ENCODE peak calls at places on chromosomes 6 and 20, in four cellular contexts. B is breast epithelium, N is heart right ventricle, Z is choroid plexus epithelial cell. A is an unnamed sample.
A peak's percentile ranks its signal among the peaks of the same experiment; 100 is the strongest.

GRCh38 chr6:95576621-95577316 is 566 bp upstream of the MANEA start:
- DNase-seq in B (no peak), Z (peak; percentile 39), N (no peak), A (no peak)

GRCh38 chr6:121748850-121749249 is 313.4 kb downstream of the GJA1 start:
- DNase-seq in Z (no peak), N (no peak), B (no peak), A (no peak)

GRCh38 chr6:35370799-35371493 is 28.6 kb downstream of the PPARD start:
- DNase-seq in B (no peak), Z (peak; percentile 70), N (peak; percentile 19), A (no peak)

GRCh38 chr6:82484001-82484400 is 120.4 kb downstream of the TPBG start:
- DNase-seq in N (no peak), Z (no peak), B (no peak), A (no peak)

GRCh38 chr6:111987295-111987694 is 66.6 kb upstream of the CCN6 start:
- DNase-seq in N (no peak), Z (peak; percentile 40), B (no peak), A (no peak)

GRCh38 chr6:75968143-75968542 is 104.3 kb downstream of the IMPG1 start:
- DNase-seq in N (no peak), B (no peak), Z (no peak), A (no peak)

GRCh38 chr20:47269309-47270165 is 87.0 kb downstream of the ZMYND8 start:
- DNase-seq in N (no peak), B (no peak), Z (no peak), A (no peak)

GRCh38 chr6:33118525-33119123 is 42.8 kb downstream of the HLA-DPB1 start:
- DNase-seq in Z (peak; percentile 69), N (no peak), B (no peak), A (no peak)

GRCh38 chr6:5905431-5906339 is 101.0 kb downstream of the NRN1 start:
- DNase-seq in B (no peak), N (peak; percentile 73), Z (peak; percentile 72), A (no peak)

GRCh38 chr20:19806806-19807691 is 49.0 kb downstream of the RIN2 start:
- DNase-seq in B (no peak), Z (peak; percentile 67), N (no peak), A (no peak)

GRCh38 chr20:5592823-5593761 is 157.1 kb upstream of the SHLD1 start:
- DNase-seq in N (no peak), B (no peak), Z (no peak), A (no peak)

GRCh38 chr20:8132632-8133587 is 844 bp downstream of the PLCB1 start:
- DNase-seq in B (peak; percentile 58), N (peak; percentile 57), Z (peak; percentile 22), A (no peak)

GRCh38 chr6:10520468-10520867 is 683 bp upstream of the GCNT2 start:
- DNase-seq in N (no peak), Z (no peak), B (no peak), A (no peak)

GRCh38 chr6:37047421-37047931 is 42.0 kb downstream of the FGD2 start:
- DNase-seq in B (no peak), Z (no peak), N (no peak), A (no peak)

GRCh38 chr6:17600527-17601388 is 656 bp downstream of the FAM8A1 start:
- DNase-seq in N (peak; percentile 61), Z (peak; percentile 30), B (no peak), A (peak; percentile 70)

GRCh38 chr6:26215200-26216014 is 128.2 kb downstream of the HFE start:
- DNase-seq in N (no peak), B (no peak), Z (peak; percentile 28), A (no peak)

GRCh38 chr20:62576815-62577214 is 65.5 kb upstream of the SLCO4A1 start:
- DNase-seq in B (no peak), N (no peak), Z (peak; percentile 29), A (no peak)

GRCh38 chr20:29079769-29080690 is 2177.4 kb upstream of the DEFB115 start:
- DNase-seq in B (no peak), Z (peak; percentile 70), N (peak; percentile 13), A (no peak)

GRCh38 chr20:15071010-15071808 is 733.8 kb upstream of the FLRT3 start:
- DNase-seq in Z (no peak), B (no peak), N (no peak), A (no peak)

GRCh38 chr6:48111143-48111506 is at the start of gene PTCHD4:
- DNase-seq in B (no peak), N (no peak), Z (peak; percentile 65), A (no peak)

GRCh38 chr6:130239755-130240154 is 17.0 kb upstream of the SAMD3 start:
- DNase-seq in N (no peak), B (no peak), Z (no peak), A (no peak)

GRCh38 chr6:45174045-45174444 is 154.1 kb upstream of the RUNX2 start:
- DNase-seq in B (no peak), Z (no peak), N (no peak), A (no peak)

GRCh38 chr6:66599541-66599940 is 892.5 kb upstream of the EYS start:
- DNase-seq in N (no peak), Z (peak; percentile 13), B (no peak), A (no peak)

GRCh38 chr20:22386300-22386623 is 198.1 kb downstream of the FOXA2 start:
- DNase-seq in B (no peak), N (no peak), Z (no peak), A (no peak)

GRCh38 chr20:22383156-22383555 is 201.2 kb downstream of the FOXA2 start:
- DNase-seq in Z (peak; percentile 44), B (no peak), N (no peak), A (no peak)

GRCh38 chr20:22384978-22385377 is 199.4 kb downstream of the FOXA2 start:
- DNase-seq in Z (no peak), B (no peak), N (no peak), A (no peak)

GRCh38 chr20:22387452-22387851 is 196.9 kb downstream of the FOXA2 start:
- DNase-seq in Z (no peak), N (no peak), B (no peak), A (no peak)

GRCh38 chr20:22385602-22386299 is 198.6 kb downstream of the FOXA2 start:
- DNase-seq in B (no peak), Z (peak; percentile 7), N (no peak), A (no peak)
- TF ChIP-seq CTCF in B (no peak), Z (peak; percentile 9), N (no peak), A (peak; percentile 28)

DNA sequence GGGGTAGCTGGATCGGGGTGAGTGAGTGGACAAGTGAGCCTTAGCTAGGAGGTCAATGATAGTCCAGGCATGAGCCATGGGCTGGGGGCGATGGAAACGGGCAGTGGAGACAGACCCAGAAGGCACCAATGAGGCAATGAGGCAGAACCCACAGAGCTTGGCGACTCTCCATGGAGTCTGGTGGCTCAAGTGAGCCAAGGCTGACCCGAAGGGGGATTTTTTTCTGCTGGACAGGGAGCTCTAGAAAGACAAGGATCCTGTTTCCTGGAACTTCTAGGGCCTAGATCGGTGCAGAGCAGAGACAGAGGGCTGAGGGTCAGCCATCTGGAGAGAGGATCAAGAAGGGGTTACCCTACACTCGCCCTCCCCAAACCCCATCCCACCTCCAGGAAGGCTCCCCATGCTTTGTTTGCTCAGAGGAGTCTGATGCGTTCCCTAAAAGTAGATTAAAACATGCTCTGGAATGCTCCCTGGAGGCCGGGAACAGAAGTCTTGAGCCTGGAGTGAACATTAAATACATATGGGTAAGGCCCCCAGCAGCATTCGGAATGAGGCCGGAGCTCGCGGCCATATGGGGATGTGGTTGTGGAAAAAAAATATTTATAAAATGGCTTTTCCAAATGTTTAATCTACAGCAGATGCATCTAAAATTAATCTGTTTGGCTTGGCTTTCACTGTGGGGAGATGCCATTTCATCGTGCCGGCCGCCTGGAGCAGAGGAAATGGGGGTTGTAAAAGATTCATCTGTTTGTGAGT is 237.8 kb upstream of the PMEPA1 start:
- DNase-seq in Z (peak; percentile 15), N (peak; percentile 30), B (no peak), A (no peak)
- TF ChIP-seq CTCF in Z (no peak), N (no peak), B (no peak), A (no peak)

GRCh38 chr6:166456360-166457156 is 73.8 kb upstream of the MPC1 start:
- DNase-seq in B (no peak), N (no peak), Z (peak; percentile 50), A (no peak)
- TF ChIP-seq CTCF in B (no peak), N (no peak), Z (peak; percentile 60), A (peak; percentile 26)

GRCh38 chr6:158742988-158743651 is 76.0 kb downstream of the EZR start:
- DNase-seq in N (no peak), Z (no peak), B (no peak), A (no peak)

GRCh38 chr6:158739673-158740072 is 79.5 kb downstream of the EZR start:
- DNase-seq in B (no peak), Z (no peak), N (no peak), A (no peak)

DNA sequence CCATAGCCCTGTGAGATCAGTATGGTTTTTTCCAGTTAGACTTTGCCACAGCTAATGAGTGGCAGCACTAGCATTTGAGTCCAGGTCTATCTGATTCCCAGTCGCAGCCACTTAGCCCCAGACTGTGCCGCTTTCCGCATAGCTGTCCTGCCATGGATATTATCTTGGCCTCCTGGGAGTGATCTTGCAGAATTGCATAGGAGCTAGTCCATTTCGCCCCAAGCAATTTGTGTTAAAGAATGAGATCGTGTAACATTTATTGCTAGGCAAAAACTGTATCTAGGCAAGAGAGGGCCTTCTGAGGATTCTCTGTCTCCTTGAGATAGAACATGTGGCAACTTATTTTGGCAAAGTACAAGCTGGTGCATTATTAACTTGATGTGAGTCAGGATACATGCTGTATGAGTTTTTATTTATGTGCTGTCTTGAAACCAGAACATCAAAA is 74.2 kb downstream of the EZR start:
- DNase-seq in Z (no peak), N (no peak), B (no peak), A (no peak)
- TF ChIP-seq CTCF in Z (no peak), N (no peak), B (no peak), A (no peak)

GRCh38 chr20:10412591-10413408 is 21.2 kb downstream of the MKKS start:
- DNase-seq in N (no peak), Z (peak; percentile 36), B (no peak), A (no peak)
- TF ChIP-seq CTCF in N (no peak), Z (peak; percentile 44), B (no peak), A (peak; percentile 20)

GRCh38 chr6:126581316-126581715 is 241.4 kb downstream of the CENPW start:
- DNase-seq in Z (no peak), N (no peak), B (no peak), A (no peak)
- TF ChIP-seq CTCF in Z (no peak), N (no peak), B (no peak), A (no peak)

DNA sequence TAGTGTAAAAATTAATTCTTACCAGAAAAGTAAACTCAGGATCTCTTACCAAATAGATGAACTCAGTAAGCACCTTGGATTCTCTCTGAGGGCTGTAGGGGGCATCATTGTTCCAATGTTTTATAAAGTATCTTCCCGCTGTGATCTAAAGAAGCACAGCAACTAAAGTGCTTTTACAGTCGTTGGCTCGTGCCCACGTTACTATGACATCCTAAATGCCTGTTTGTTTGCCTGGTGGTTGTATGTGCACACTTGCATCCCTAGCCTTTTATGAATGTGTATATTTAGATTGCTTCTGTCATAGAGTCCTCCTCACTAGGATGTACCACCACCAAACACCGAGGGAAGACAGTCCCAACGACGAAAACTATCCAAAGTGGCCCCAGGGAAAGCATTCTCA is 34.5 kb downstream of the SLX4IP start:
- DNase-seq in N (no peak), Z (peak; percentile 95), B (no peak), A (no peak)
- TF ChIP-seq CTCF in N (peak; percentile 67), Z (peak; percentile 75), B (peak; percentile 52), A (peak; percentile 80)

A was measured in type B pancreatic cell.